ENCODE peak calls at places on chromosomes 5 and 9, in six cellular contexts. One of them, this sample, is unnamed.

GRCh38 chr5:89012361-89012760 is 129.4 kb upstream of the MEF2C start:
- DNase-seq in T-helper 9 cell: no peak
- DNase-seq in progenitor cell of endocrine pancreas: no peak
- DNase-seq in activated CD8-positive, alpha-beta memory T cell treated with anti-CD3 and anti-CD28 coated beads, Interleukin-2, amount 50 U/mL, for 4 hours: no peak
- DNase-seq in hepatocyte: no peak
- DNase-seq in HFF-Myc: no peak
- DNase-seq in this sample: no peak

GRCh38 chr9:107229146-107229545 is 53.9 kb upstream of the RAD23B start:
- DNase-seq in progenitor cell of endocrine pancreas: no peak
- DNase-seq in HFF-Myc: no peak
- DNase-seq in hepatocyte: no peak
- DNase-seq in activated CD8-positive, alpha-beta memory T cell treated with anti-CD3 and anti-CD28 coated beads, Interleukin-2, amount 50 U/mL, for 4 hours: no peak
- DNase-seq in T-helper 9 cell: no peak
- DNase-seq in this sample: no peak

GRCh38 chr5:179437341-179438001 is 92.2 kb upstream of the ADAMTS2 start:
- DNase-seq in activated CD8-positive, alpha-beta memory T cell treated with anti-CD3 and anti-CD28 coated beads, Interleukin-2, amount 50 U/mL, for 4 hours: no peak
- DNase-seq in T-helper 9 cell: no peak
- DNase-seq in hepatocyte: no peak
- DNase-seq in progenitor cell of endocrine pancreas: no peak
- DNase-seq in HFF-Myc: no peak
- DNase-seq in this sample: no peak

GRCh38 chr5:137900925-137901817 is 11.9 kb downstream of the PKD2L2 start:
- DNase-seq in T-helper 9 cell: no peak
- DNase-seq in progenitor cell of endocrine pancreas: no peak
- DNase-seq in HFF-Myc: no peak
- DNase-seq in hepatocyte: no peak
- DNase-seq in activated CD8-positive, alpha-beta memory T cell treated with anti-CD3 and anti-CD28 coated beads, Interleukin-2, amount 50 U/mL, for 4 hours: no peak
- DNase-seq in this sample: no peak

GRCh38 chr9:91844170-91844569 is 105.9 kb downstream of the ROR2 start:
- DNase-seq in HFF-Myc: no peak
- DNase-seq in progenitor cell of endocrine pancreas: no peak
- DNase-seq in hepatocyte: no peak
- DNase-seq in activated CD8-positive, alpha-beta memory T cell treated with anti-CD3 and anti-CD28 coated beads, Interleukin-2, amount 50 U/mL, for 4 hours: no peak
- DNase-seq in T-helper 9 cell: no peak
- DNase-seq in this sample: no peak

GRCh38 chr9:111533099-111533785 is 8.3 kb downstream of the ZNF483 start:
- DNase-seq in hepatocyte: no peak
- DNase-seq in T-helper 9 cell: no peak
- DNase-seq in HFF-Myc: no peak
- DNase-seq in activated CD8-positive, alpha-beta memory T cell treated with anti-CD3 and anti-CD28 coated beads, Interleukin-2, amount 50 U/mL, for 4 hours: no peak
- DNase-seq in progenitor cell of endocrine pancreas: no peak
- DNase-seq in this sample: no peak

GRCh38 chr9:136219276-136219675 is 14.3 kb upstream of the LHX3 start:
- DNase-seq in hepatocyte: no peak
- DNase-seq in T-helper 9 cell: no peak
- DNase-seq in progenitor cell of endocrine pancreas: no peak
- DNase-seq in activated CD8-positive, alpha-beta memory T cell treated with anti-CD3 and anti-CD28 coated beads, Interleukin-2, amount 50 U/mL, for 4 hours: no peak
- DNase-seq in HFF-Myc: peak
- DNase-seq in this sample: no peak

GRCh38 chr5:143433680-143434079 is 30.2 kb upstream of the NR3C1 start:
- DNase-seq in activated CD8-positive, alpha-beta memory T cell treated with anti-CD3 and anti-CD28 coated beads, Interleukin-2, amount 50 U/mL, for 4 hours: no peak
- DNase-seq in progenitor cell of endocrine pancreas: no peak
- DNase-seq in T-helper 9 cell: no peak
- DNase-seq in HFF-Myc: no peak
- DNase-seq in hepatocyte: no peak
- DNase-seq in this sample: no peak